ENCODE peak calls at places on chromosomes 4 and X, in nine cellular contexts. One of them, this sample, is unnamed.

GRCh38 chr4:81429607-81430006 is 42.1 kb downstream of the RASGEF1B start:
- DNase-seq in activated naive CD4-positive, alpha-beta T cell: no peak
- DNase-seq in T follicular helper cell: no peak
- DNase-seq in transverse colon: no peak
- DNase-seq in hypothalamus: no peak
- DNase-seq in T-helper 22 cell: no peak
- DNase-seq in stimulated activated CD4-positive, alpha-beta T cell treated with anti-CD3 and anti-CD28 coated beads, Interleukin-12 subunit alpha, Interleukin-12 subunit beta, amount 100 ng/mL, for 4 hours: no peak
- DNase-seq in NCI-H82: no peak
- DNase-seq in NCI-H187 treated with DMSO at 0.1 percent for 48 hours: no peak
- DNase-seq in this sample: no peak

GRCh38 chr4:40325406-40326019 is 9.6 kb upstream of the CHRNA9 start:
- DNase-seq in activated naive CD4-positive, alpha-beta T cell: peak; percentile 8
- DNase-seq in T follicular helper cell: peak; percentile 60
- DNase-seq in transverse colon: peak; percentile 37
- DNase-seq in hypothalamus: no peak
- DNase-seq in T-helper 22 cell: peak; percentile 45
- DNase-seq in stimulated activated CD4-positive, alpha-beta T cell treated with anti-CD3 and anti-CD28 coated beads, Interleukin-12 subunit alpha, Interleukin-12 subunit beta, amount 100 ng/mL, for 4 hours: peak; percentile 38
- DNase-seq in NCI-H82: peak; percentile 67
- DNase-seq in NCI-H187 treated with DMSO at 0.1 percent for 48 hours: peak; percentile 32
- DNase-seq in this sample: peak; percentile 39

GRCh38 chr4:39932776-39933402 is 44.8 kb downstream of the PDS5A start:
- DNase-seq in activated naive CD4-positive, alpha-beta T cell: no peak
- DNase-seq in T follicular helper cell: no peak
- DNase-seq in transverse colon: no peak
- DNase-seq in hypothalamus: no peak
- DNase-seq in T-helper 22 cell: no peak
- DNase-seq in stimulated activated CD4-positive, alpha-beta T cell treated with anti-CD3 and anti-CD28 coated beads, Interleukin-12 subunit alpha, Interleukin-12 subunit beta, amount 100 ng/mL, for 4 hours: no peak
- DNase-seq in NCI-H82: no peak
- DNase-seq in NCI-H187 treated with DMSO at 0.1 percent for 48 hours: no peak
- DNase-seq in this sample: no peak

GRCh38 chr4:93659629-93660028 is 168.9 kb upstream of the ATOH1 start:
- DNase-seq in activated naive CD4-positive, alpha-beta T cell: no peak
- DNase-seq in T follicular helper cell: no peak
- DNase-seq in transverse colon: no peak
- DNase-seq in hypothalamus: no peak
- DNase-seq in T-helper 22 cell: no peak
- DNase-seq in stimulated activated CD4-positive, alpha-beta T cell treated with anti-CD3 and anti-CD28 coated beads, Interleukin-12 subunit alpha, Interleukin-12 subunit beta, amount 100 ng/mL, for 4 hours: no peak
- DNase-seq in NCI-H82: no peak
- DNase-seq in NCI-H187 treated with DMSO at 0.1 percent for 48 hours: no peak
- DNase-seq in this sample: no peak

GRCh38 chr4:48343531-48343930 is 2.2 kb downstream of the SLAIN2 start:
- DNase-seq in activated naive CD4-positive, alpha-beta T cell: no peak
- DNase-seq in T follicular helper cell: no peak
- DNase-seq in transverse colon: no peak
- DNase-seq in hypothalamus: no peak
- DNase-seq in T-helper 22 cell: no peak
- DNase-seq in stimulated activated CD4-positive, alpha-beta T cell treated with anti-CD3 and anti-CD28 coated beads, Interleukin-12 subunit alpha, Interleukin-12 subunit beta, amount 100 ng/mL, for 4 hours: no peak
- DNase-seq in NCI-H82: no peak
- DNase-seq in NCI-H187 treated with DMSO at 0.1 percent for 48 hours: no peak
- DNase-seq in this sample: no peak

GRCh38 chr4:140186651-140187315 is 32.8 kb upstream of the MAML3 start:
- DNase-seq in activated naive CD4-positive, alpha-beta T cell: no peak
- DNase-seq in T follicular helper cell: no peak
- DNase-seq in transverse colon: peak; percentile 72
- DNase-seq in hypothalamus: no peak
- DNase-seq in T-helper 22 cell: no peak
- DNase-seq in stimulated activated CD4-positive, alpha-beta T cell treated with anti-CD3 and anti-CD28 coated beads, Interleukin-12 subunit alpha, Interleukin-12 subunit beta, amount 100 ng/mL, for 4 hours: no peak
- DNase-seq in NCI-H82: no peak
- DNase-seq in NCI-H187 treated with DMSO at 0.1 percent for 48 hours: no peak
- DNase-seq in this sample: no peak

GRCh38 chr4:73919691-73920090 is 50.5 kb downstream of the CXCL1 start:
- DNase-seq in activated naive CD4-positive, alpha-beta T cell: no peak
- DNase-seq in T follicular helper cell: no peak
- DNase-seq in transverse colon: no peak
- DNase-seq in hypothalamus: no peak
- DNase-seq in T-helper 22 cell: no peak
- DNase-seq in stimulated activated CD4-positive, alpha-beta T cell treated with anti-CD3 and anti-CD28 coated beads, Interleukin-12 subunit alpha, Interleukin-12 subunit beta, amount 100 ng/mL, for 4 hours: no peak
- DNase-seq in NCI-H82: no peak
- DNase-seq in NCI-H187 treated with DMSO at 0.1 percent for 48 hours: no peak
- DNase-seq in this sample: no peak

GRCh38 chrX:148161661-148162060 is 180.5 kb downstream of the FMR1NB start:
- DNase-seq in activated naive CD4-positive, alpha-beta T cell: no peak
- DNase-seq in T follicular helper cell: no peak
- DNase-seq in transverse colon: no peak
- DNase-seq in hypothalamus: no peak
- DNase-seq in T-helper 22 cell: no peak
- DNase-seq in stimulated activated CD4-positive, alpha-beta T cell treated with anti-CD3 and anti-CD28 coated beads, Interleukin-12 subunit alpha, Interleukin-12 subunit beta, amount 100 ng/mL, for 4 hours: no peak
- DNase-seq in NCI-H82: no peak
- DNase-seq in NCI-H187 treated with DMSO at 0.1 percent for 48 hours: no peak
- DNase-seq in this sample: no peak

GRCh38 chr4:120432451-120432850 is 365.8 kb upstream of the MAD2L1 start:
- DNase-seq in activated naive CD4-positive, alpha-beta T cell: no peak
- DNase-seq in T follicular helper cell: no peak
- DNase-seq in transverse colon: no peak
- DNase-seq in hypothalamus: no peak
- DNase-seq in T-helper 22 cell: no peak
- DNase-seq in stimulated activated CD4-positive, alpha-beta T cell treated with anti-CD3 and anti-CD28 coated beads, Interleukin-12 subunit alpha, Interleukin-12 subunit beta, amount 100 ng/mL, for 4 hours: no peak
- DNase-seq in NCI-H82: no peak
- DNase-seq in NCI-H187 treated with DMSO at 0.1 percent for 48 hours: no peak
- DNase-seq in this sample: no peak

GRCh38 chrX:110284159-110284558 is 33.7 kb downstream of the AMMECR1 start:
- DNase-seq in activated naive CD4-positive, alpha-beta T cell: no peak
- DNase-seq in T follicular helper cell: no peak
- DNase-seq in transverse colon: no peak
- DNase-seq in hypothalamus: no peak
- DNase-seq in T-helper 22 cell: no peak
- DNase-seq in stimulated activated CD4-positive, alpha-beta T cell treated with anti-CD3 and anti-CD28 coated beads, Interleukin-12 subunit alpha, Interleukin-12 subunit beta, amount 100 ng/mL, for 4 hours: no peak
- DNase-seq in NCI-H82: no peak
- DNase-seq in NCI-H187 treated with DMSO at 0.1 percent for 48 hours: no peak
- DNase-seq in this sample: no peak

GRCh38 chrX:28189011-28189410 is 207.8 kb upstream of the DCAF8L1 start:
- DNase-seq in activated naive CD4-positive, alpha-beta T cell: no peak
- DNase-seq in T follicular helper cell: no peak
- DNase-seq in transverse colon: no peak
- DNase-seq in hypothalamus: no peak
- DNase-seq in T-helper 22 cell: no peak
- DNase-seq in stimulated activated CD4-positive, alpha-beta T cell treated with anti-CD3 and anti-CD28 coated beads, Interleukin-12 subunit alpha, Interleukin-12 subunit beta, amount 100 ng/mL, for 4 hours: no peak
- DNase-seq in NCI-H82: no peak
- DNase-seq in NCI-H187 treated with DMSO at 0.1 percent for 48 hours: no peak
- DNase-seq in this sample: no peak

GRCh38 chrX:23008431-23009099 is 8.8 kb downstream of the DDX53 start:
- DNase-seq in activated naive CD4-positive, alpha-beta T cell: no peak
- DNase-seq in T follicular helper cell: no peak
- DNase-seq in transverse colon: no peak
- DNase-seq in hypothalamus: no peak
- DNase-seq in T-helper 22 cell: no peak
- DNase-seq in stimulated activated CD4-positive, alpha-beta T cell treated with anti-CD3 and anti-CD28 coated beads, Interleukin-12 subunit alpha, Interleukin-12 subunit beta, amount 100 ng/mL, for 4 hours: no peak
- DNase-seq in NCI-H82: peak; percentile 41
- DNase-seq in NCI-H187 treated with DMSO at 0.1 percent for 48 hours: no peak
- DNase-seq in this sample: no peak

GRCh38 chr4:3192188-3192587 is 56.8 kb upstream of the MSANTD1 start:
- DNase-seq in activated naive CD4-positive, alpha-beta T cell: no peak
- DNase-seq in T follicular helper cell: no peak
- DNase-seq in transverse colon: no peak
- DNase-seq in hypothalamus: no peak
- DNase-seq in T-helper 22 cell: no peak
- DNase-seq in stimulated activated CD4-positive, alpha-beta T cell treated with anti-CD3 and anti-CD28 coated beads, Interleukin-12 subunit alpha, Interleukin-12 subunit beta, amount 100 ng/mL, for 4 hours: no peak
- DNase-seq in NCI-H82: no peak
- DNase-seq in NCI-H187 treated with DMSO at 0.1 percent for 48 hours: no peak
- DNase-seq in this sample: no peak

GRCh38 chr4:105626846-105627245 is 74.4 kb downstream of the ARHGEF38 start:
- DNase-seq in activated naive CD4-positive, alpha-beta T cell: no peak
- DNase-seq in T follicular helper cell: no peak
- DNase-seq in transverse colon: no peak
- DNase-seq in hypothalamus: no peak
- DNase-seq in T-helper 22 cell: no peak
- DNase-seq in stimulated activated CD4-positive, alpha-beta T cell treated with anti-CD3 and anti-CD28 coated beads, Interleukin-12 subunit alpha, Interleukin-12 subunit beta, amount 100 ng/mL, for 4 hours: no peak
- DNase-seq in NCI-H82: no peak
- DNase-seq in NCI-H187 treated with DMSO at 0.1 percent for 48 hours: no peak
- DNase-seq in this sample: no peak

GRCh38 chrX:47574609-47575325 is 7.5 kb upstream of the TIMP1 start:
- DNase-seq in activated naive CD4-positive, alpha-beta T cell: no peak
- DNase-seq in T follicular helper cell: no peak
- DNase-seq in transverse colon: no peak
- DNase-seq in hypothalamus: no peak
- DNase-seq in T-helper 22 cell: no peak
- DNase-seq in stimulated activated CD4-positive, alpha-beta T cell treated with anti-CD3 and anti-CD28 coated beads, Interleukin-12 subunit alpha, Interleukin-12 subunit beta, amount 100 ng/mL, for 4 hours: no peak
- DNase-seq in NCI-H82: no peak
- DNase-seq in NCI-H187 treated with DMSO at 0.1 percent for 48 hours: no peak
- DNase-seq in this sample: no peak

GRCh38 chr4:33649015-33649414 is 2595.3 kb downstream of the ARAP2 start:
- DNase-seq in activated naive CD4-positive, alpha-beta T cell: no peak
- DNase-seq in T follicular helper cell: no peak
- DNase-seq in transverse colon: no peak
- DNase-seq in hypothalamus: no peak
- DNase-seq in T-helper 22 cell: no peak
- DNase-seq in stimulated activated CD4-positive, alpha-beta T cell treated with anti-CD3 and anti-CD28 coated beads, Interleukin-12 subunit alpha, Interleukin-12 subunit beta, amount 100 ng/mL, for 4 hours: no peak
- DNase-seq in NCI-H82: peak; percentile 7
- DNase-seq in NCI-H187 treated with DMSO at 0.1 percent for 48 hours: no peak
- DNase-seq in this sample: no peak

GRCh38 chr4:125243835-125244397 is 70.8 kb upstream of the FAT4 start:
- DNase-seq in activated naive CD4-positive, alpha-beta T cell: no peak
- DNase-seq in T follicular helper cell: no peak
- DNase-seq in transverse colon: no peak
- DNase-seq in hypothalamus: no peak
- DNase-seq in T-helper 22 cell: no peak
- DNase-seq in stimulated activated CD4-positive, alpha-beta T cell treated with anti-CD3 and anti-CD28 coated beads, Interleukin-12 subunit alpha, Interleukin-12 subunit beta, amount 100 ng/mL, for 4 hours: no peak
- DNase-seq in NCI-H82: no peak
- DNase-seq in NCI-H187 treated with DMSO at 0.1 percent for 48 hours: no peak
- DNase-seq in this sample: no peak

GRCh38 chr4:123505077-123505456 is 108.5 kb downstream of the SPRY1 start:
- DNase-seq in activated naive CD4-positive, alpha-beta T cell: no peak
- DNase-seq in T follicular helper cell: no peak
- DNase-seq in transverse colon: no peak
- DNase-seq in hypothalamus: no peak
- DNase-seq in T-helper 22 cell: no peak
- DNase-seq in stimulated activated CD4-positive, alpha-beta T cell treated with anti-CD3 and anti-CD28 coated beads, Interleukin-12 subunit alpha, Interleukin-12 subunit beta, amount 100 ng/mL, for 4 hours: no peak
- DNase-seq in NCI-H82: peak; percentile 12
- DNase-seq in NCI-H187 treated with DMSO at 0.1 percent for 48 hours: no peak
- DNase-seq in this sample: no peak

GRCh38 chr4:8586671-8587468 is 5.7 kb upstream of the CPZ start:
- DNase-seq in activated naive CD4-positive, alpha-beta T cell: no peak
- DNase-seq in T follicular helper cell: no peak
- DNase-seq in transverse colon: no peak
- DNase-seq in hypothalamus: no peak
- DNase-seq in T-helper 22 cell: no peak
- DNase-seq in stimulated activated CD4-positive, alpha-beta T cell treated with anti-CD3 and anti-CD28 coated beads, Interleukin-12 subunit alpha, Interleukin-12 subunit beta, amount 100 ng/mL, for 4 hours: no peak
- DNase-seq in NCI-H82: no peak
- DNase-seq in NCI-H187 treated with DMSO at 0.1 percent for 48 hours: no peak
- DNase-seq in this sample: no peak

GRCh38 chrX:24395775-24396174 is 35.3 kb downstream of the SUPT20HL1 start:
- DNase-seq in activated naive CD4-positive, alpha-beta T cell: no peak
- DNase-seq in T follicular helper cell: peak; percentile 25
- DNase-seq in transverse colon: peak; percentile 29
- DNase-seq in hypothalamus: no peak
- DNase-seq in T-helper 22 cell: no peak
- DNase-seq in stimulated activated CD4-positive, alpha-beta T cell treated with anti-CD3 and anti-CD28 coated beads, Interleukin-12 subunit alpha, Interleukin-12 subunit beta, amount 100 ng/mL, for 4 hours: no peak
- DNase-seq in NCI-H82: peak; percentile 83
- DNase-seq in NCI-H187 treated with DMSO at 0.1 percent for 48 hours: peak; percentile 2
- DNase-seq in this sample: no peak

GRCh38 chr4:37441231-37442061 is 196.9 kb downstream of the NWD2 start:
- DNase-seq in activated naive CD4-positive, alpha-beta T cell: no peak
- DNase-seq in T follicular helper cell: no peak
- DNase-seq in transverse colon: peak; percentile 32
- DNase-seq in hypothalamus: no peak
- DNase-seq in T-helper 22 cell: no peak
- DNase-seq in stimulated activated CD4-positive, alpha-beta T cell treated with anti-CD3 and anti-CD28 coated beads, Interleukin-12 subunit alpha, Interleukin-12 subunit beta, amount 100 ng/mL, for 4 hours: no peak
- DNase-seq in NCI-H82: no peak
- DNase-seq in NCI-H187 treated with DMSO at 0.1 percent for 48 hours: no peak
- DNase-seq in this sample: no peak

GRCh38 chr4:134935320-134935719 is 733.7 kb upstream of the PABPC4L start:
- DNase-seq in activated naive CD4-positive, alpha-beta T cell: no peak
- DNase-seq in T follicular helper cell: no peak
- DNase-seq in transverse colon: no peak
- DNase-seq in hypothalamus: no peak
- DNase-seq in T-helper 22 cell: no peak
- DNase-seq in stimulated activated CD4-positive, alpha-beta T cell treated with anti-CD3 and anti-CD28 coated beads, Interleukin-12 subunit alpha, Interleukin-12 subunit beta, amount 100 ng/mL, for 4 hours: no peak
- DNase-seq in NCI-H82: peak; percentile 63
- DNase-seq in NCI-H187 treated with DMSO at 0.1 percent for 48 hours: no peak
- DNase-seq in this sample: no peak

This sample was measured in activated T-helper 9 cell treated with anti-CD3 and anti-CD28 coated beads, Interleukin-2, amount 50 U/mL, for 16 hours.